ENCODE peak calls at places on chromosomes 11 and 22, in seven cellular contexts. One of them, this sample, is unnamed.

GRCh38 chr11:57248780-57249383 is 11.8 kb upstream of the APLNR start:
- DNase-seq in right atrium auricular region: peak
- DNase-seq in A549: peak
- DNase-seq in NCI-H1105: peak
- DNase-seq in AG08395: peak
- DNase-seq in CD4-positive, alpha-beta T cell: no peak
- DNase-seq in activated CD8-positive, alpha-beta T cell treated with anti-CD3 and anti-CD28 coated beads for 36 hours: peak
- DNase-seq in this sample: peak

GRCh38 chr11:48384670-48385069 is 18.4 kb upstream of the OR4C5 start:
- DNase-seq in NCI-H1105: no peak
- DNase-seq in activated CD8-positive, alpha-beta T cell treated with anti-CD3 and anti-CD28 coated beads for 36 hours: peak
- DNase-seq in A549: no peak
- DNase-seq in CD4-positive, alpha-beta T cell: no peak
- DNase-seq in AG08395: no peak
- DNase-seq in right atrium auricular region: no peak
- DNase-seq in this sample: no peak

GRCh38 chr22:45007946-45008852 is 1.6 kb downstream of the PHF21B start:
- DNase-seq in right atrium auricular region: no peak
- DNase-seq in CD4-positive, alpha-beta T cell: no peak
- DNase-seq in AG08395: no peak
- DNase-seq in activated CD8-positive, alpha-beta T cell treated with anti-CD3 and anti-CD28 coated beads for 36 hours: peak
- DNase-seq in A549: peak
- DNase-seq in NCI-H1105: no peak
- DNase-seq in this sample: no peak

GRCh38 chr22:20881869-20882815 is 23.3 kb downstream of the SNAP29 start:
- DNase-seq in right atrium auricular region: no peak
- DNase-seq in AG08395: no peak
- DNase-seq in A549: no peak
- DNase-seq in activated CD8-positive, alpha-beta T cell treated with anti-CD3 and anti-CD28 coated beads for 36 hours: no peak
- DNase-seq in NCI-H1105: no peak
- DNase-seq in CD4-positive, alpha-beta T cell: no peak
- DNase-seq in this sample: no peak

GRCh38 chr11:88656315-88656714 is 318.8 kb upstream of the CTSC start:
- DNase-seq in A549: no peak
- DNase-seq in CD4-positive, alpha-beta T cell: no peak
- DNase-seq in NCI-H1105: no peak
- DNase-seq in activated CD8-positive, alpha-beta T cell treated with anti-CD3 and anti-CD28 coated beads for 36 hours: no peak
- DNase-seq in AG08395: no peak
- DNase-seq in right atrium auricular region: no peak
- DNase-seq in this sample: no peak

GRCh38 chr22:50522208-50522805 is 3.1 kb downstream of the SCO2 start:
- DNase-seq in AG08395: no peak
- DNase-seq in CD4-positive, alpha-beta T cell: no peak
- DNase-seq in right atrium auricular region: no peak
- DNase-seq in activated CD8-positive, alpha-beta T cell treated with anti-CD3 and anti-CD28 coated beads for 36 hours: no peak
- DNase-seq in NCI-H1105: no peak
- DNase-seq in A549: no peak
- DNase-seq in this sample: no peak

GRCh38 chr22:42991010-42991651 is 23.8 kb downstream of the PACSIN2 start:
- DNase-seq in activated CD8-positive, alpha-beta T cell treated with anti-CD3 and anti-CD28 coated beads for 36 hours: no peak
- DNase-seq in NCI-H1105: no peak
- DNase-seq in A549: no peak
- DNase-seq in AG08395: peak
- DNase-seq in right atrium auricular region: no peak
- DNase-seq in CD4-positive, alpha-beta T cell: no peak
- DNase-seq in this sample: peak

GRCh38 chr11:16000065-16000464 is 356.3 kb downstream of the SOX6 start:
- DNase-seq in CD4-positive, alpha-beta T cell: no peak
- DNase-seq in activated CD8-positive, alpha-beta T cell treated with anti-CD3 and anti-CD28 coated beads for 36 hours: no peak
- DNase-seq in NCI-H1105: no peak
- DNase-seq in A549: no peak
- DNase-seq in AG08395: peak
- DNase-seq in right atrium auricular region: no peak
- DNase-seq in this sample: peak

GRCh38 chr11:19844806-19845205 is 132.2 kb downstream of the NAV2 start:
- DNase-seq in A549: no peak
- DNase-seq in NCI-H1105: no peak
- DNase-seq in right atrium auricular region: no peak
- DNase-seq in activated CD8-positive, alpha-beta T cell treated with anti-CD3 and anti-CD28 coated beads for 36 hours: no peak
- DNase-seq in AG08395: no peak
- DNase-seq in CD4-positive, alpha-beta T cell: no peak
- DNase-seq in this sample: no peak

GRCh38 chr22:24683671-24684070 is 80.7 kb downstream of the GGT1 start:
- DNase-seq in CD4-positive, alpha-beta T cell: no peak
- DNase-seq in right atrium auricular region: no peak
- DNase-seq in activated CD8-positive, alpha-beta T cell treated with anti-CD3 and anti-CD28 coated beads for 36 hours: no peak
- DNase-seq in AG08395: no peak
- DNase-seq in NCI-H1105: no peak
- DNase-seq in A549: no peak
- DNase-seq in this sample: peak

GRCh38 chr11:68583047-68583446 is 101.3 kb upstream of the GAL start:
- DNase-seq in NCI-H1105: no peak
- DNase-seq in activated CD8-positive, alpha-beta T cell treated with anti-CD3 and anti-CD28 coated beads for 36 hours: no peak
- DNase-seq in AG08395: no peak
- DNase-seq in A549: no peak
- DNase-seq in right atrium auricular region: no peak
- DNase-seq in CD4-positive, alpha-beta T cell: no peak
- DNase-seq in this sample: peak

GRCh38 chr11:20493340-20493739 is 105.8 kb downstream of the PRMT3 start:
- DNase-seq in activated CD8-positive, alpha-beta T cell treated with anti-CD3 and anti-CD28 coated beads for 36 hours: no peak
- DNase-seq in CD4-positive, alpha-beta T cell: no peak
- DNase-seq in right atrium auricular region: no peak
- DNase-seq in NCI-H1105: no peak
- DNase-seq in A549: no peak
- DNase-seq in AG08395: no peak
- DNase-seq in this sample: no peak

GRCh38 chr22:46122980-46123693 is 27.2 kb upstream of the PPARA start:
- DNase-seq in CD4-positive, alpha-beta T cell: no peak
- DNase-seq in A549: no peak
- DNase-seq in NCI-H1105: no peak
- DNase-seq in right atrium auricular region: no peak
- DNase-seq in AG08395: no peak
- DNase-seq in activated CD8-positive, alpha-beta T cell treated with anti-CD3 and anti-CD28 coated beads for 36 hours: no peak
- DNase-seq in this sample: no peak

GRCh38 chr11:65354265-65355012 is at the start of gene TIGD3:
- DNase-seq in right atrium auricular region: peak
- DNase-seq in A549: peak
- DNase-seq in NCI-H1105: peak
- DNase-seq in CD4-positive, alpha-beta T cell: peak
- DNase-seq in AG08395: peak
- DNase-seq in activated CD8-positive, alpha-beta T cell treated with anti-CD3 and anti-CD28 coated beads for 36 hours: peak
- DNase-seq in this sample: peak